ENCODE peak calls at places on chromosomes 12 and 14, in five cellular contexts. E is cardiac fibroblast; V is M059J; G is NCI-H345; J is T-helper 2 cell treated with Interferon-gamma antibody and Interleukin-4, amounts not matched to agents 5 μg/mL and 100 μg/mL, for 36 hours. U is an unnamed sample.

GRCh38 chr12:96752211-96752610 is 154.8 kb upstream of the NEDD1 start:
- DNase-seq in E (no peak), V (no peak), G (no peak), J (no peak), U (no peak)

GRCh38 chr12:2570562-2570961 is 224.2 kb upstream of the FKBP4 start:
- DNase-seq in E (no peak), V (no peak), G (no peak), J (no peak), U (no peak)

GRCh38 chr14:97704316-97704715 is 907.1 kb downstream of the VRK1 start:
- DNase-seq in E (no peak), V (no peak), G (no peak), J (no peak), U (no peak)

GRCh38 chr14:96176275-96176674 is 28.4 kb upstream of the BDKRB2 start:
- DNase-seq in E (peak; percentile 62), V (peak; percentile 58), G (no peak), J (no peak), U (peak; percentile 64)

GRCh38 chr12:103470664-103471063 is 25.1 kb downstream of the C12orf42 start:
- DNase-seq in E (no peak), V (peak; percentile 64), G (no peak), J (no peak), U (peak; percentile 3)

GRCh38 chr12:121279507-121279915 is 17.0 kb downstream of the CAMKK2 start:
- DNase-seq in E (peak; percentile 32), V (no peak), G (no peak), J (no peak), U (no peak)

GRCh38 chr12:6534914-6535696 is 788 bp downstream of the GAPDH start:
- DNase-seq in E (peak; percentile 88), V (peak; percentile 62), G (peak; percentile 74), J (peak; percentile 83), U (peak; percentile 80)

GRCh38 chr14:74763803-74764531 is 851 bp downstream of the YLPM1 start:
- DNase-seq in E (peak; percentile 26), V (peak; percentile 57), G (peak; percentile 10), J (peak; percentile 11), U (peak; percentile 36)

GRCh38 chr12:104877107-104877705 is 80.9 kb downstream of the SLC41A2 start:
- DNase-seq in E (peak; percentile 67), V (peak; percentile 52), G (peak; percentile 53), J (no peak), U (peak; percentile 63)

GRCh38 chr12:94147991-94148840 is at the start of gene PLXNC1:
- DNase-seq in E (peak; percentile 51), V (peak; percentile 36), G (peak; percentile 75), J (peak; percentile 73), U (peak; percentile 61)

GRCh38 chr12:15848606-15849005 is 33.6 kb upstream of the STRAP start:
- DNase-seq in E (no peak), V (no peak), G (no peak), J (no peak), U (no peak)

GRCh38 chr14:102675396-102675795 is 82.9 kb downstream of the RCOR1 start:
- DNase-seq in E (no peak), V (peak; percentile 54), G (no peak), J (no peak), U (peak; percentile 63)

U was measured in EH.